ENCODE peak calls at places on chromosomes 11 and 22, in four cellular contexts. K is HCT116, H is IMR-90, T is adrenal gland. F is an unnamed sample.
A peak's percentile ranks its signal among the peaks of the same experiment; 100 is the strongest.

GRCh38 chr22:47159592-47159991 is 397.1 kb downstream of the TBC1D22A start:
- DNase-seq in K (no peak), H (no peak), T (no peak), F (no peak)

GRCh38 chr11:116891746-116892145 is 54.3 kb upstream of the APOA1 start:
- DNase-seq in K (no peak), H (no peak), T (no peak), F (no peak)

GRCh38 chr11:99932684-99933083 is 754.4 kb upstream of the ARHGAP42 start:
- DNase-seq in K (no peak), H (no peak), T (no peak), F (no peak)

GRCh38 chr22:24803064-24803542 is 2.9 kb upstream of the SGSM1 start:
- DNase-seq in K (peak; percentile 70), H (peak; percentile 12), T (peak; percentile 58), F (no peak)

GRCh38 chr22:40862013-40862412 is at the start of gene DNAJB7:
- DNase-seq in K (no peak), H (no peak), T (no peak), F (no peak)

GRCh38 chr11:9160166-9160565 is 68.8 kb upstream of the SCUBE2 start:
- DNase-seq in K (no peak), H (peak; percentile 62), T (no peak), F (no peak)

GRCh38 chr11:119447664-119448242 is 24.8 kb upstream of the THY1 start:
- DNase-seq in K (no peak), H (no peak), T (no peak), F (no peak)

GRCh38 chr11:69950120-69950519 is 128.0 kb upstream of the ANO1 start:
- DNase-seq in K (peak; percentile 58), H (peak; percentile 31), T (no peak), F (no peak)

GRCh38 chr11:73227571-73228211 is 9.6 kb downstream of the P2RY2 start:
- DNase-seq in K (peak; percentile 42), H (no peak), T (no peak), F (no peak)

GRCh38 chr11:30758012-30758411 is 171.9 kb upstream of the MPPED2 start:
- DNase-seq in K (no peak), H (peak; percentile 41), T (no peak), F (no peak)

GRCh38 chr11:125886997-125887372 is 483 bp upstream of the HYLS1 start:
- DNase-seq in K (no peak), H (no peak), T (peak; percentile 50), F (no peak)

GRCh38 chr11:129115652-129116585 is 76.2 kb downstream of the ARHGAP32 start:
- DNase-seq in K (peak; percentile 23), H (peak; percentile 78), T (no peak), F (no peak)

GRCh38 chr11:111362887-111363411 is 16.1 kb downstream of the POU2AF1 start:
- DNase-seq in K (no peak), H (no peak), T (no peak), F (no peak)

GRCh38 chr11:45847908-45848316 is 637 bp downstream of the CRY2 start:
- DNase-seq in K (no peak), H (peak; percentile 64), T (peak; percentile 70), F (peak; percentile 42)

GRCh38 chr11:12430912-12431311 is 53.5 kb downstream of the PARVA start:
- DNase-seq in K (no peak), H (peak; percentile 91), T (peak; percentile 70), F (no peak)

GRCh38 chr11:62400760-62401159 is 18.1 kb upstream of the SCGB1A1 start:
- DNase-seq in K (no peak), H (peak; percentile 74), T (peak; percentile 49), F (peak; percentile 53)

GRCh38 chr22:20807315-20807752 is 33.4 kb downstream of the SERPIND1 start:
- DNase-seq in K (peak; percentile 8), H (peak; percentile 98), T (no peak), F (no peak)

GRCh38 chr11:426851-427250 is 12.1 kb upstream of the SIGIRR start:
- DNase-seq in K (no peak), H (no peak), T (no peak), F (no peak)

GRCh38 chr11:78516281-78516680 is 58.4 kb downstream of the NARS2 start:
- DNase-seq in K (no peak), H (no peak), T (no peak), F (no peak)

GRCh38 chr22:20967697-20968201 is 694 bp downstream of the AIFM3 start:
- DNase-seq in K (no peak), H (no peak), T (no peak), F (no peak)

GRCh38 chr11:46729110-46730027 is 10.4 kb downstream of the F2 start:
- DNase-seq in K (no peak), H (peak; percentile 47), T (no peak), F (no peak)

GRCh38 chr11:33703234-33703633 is 2.6 kb upstream of the C11orf91 start:
- DNase-seq in K (no peak), H (no peak), T (no peak), F (no peak)

GRCh38 chr11:4642043-4642442 is 1.7 kb upstream of the OR51E1 start:
- DNase-seq in K (no peak), H (no peak), T (no peak), F (no peak)

GRCh38 chr11:4643084-4643483 is 698 bp upstream of the OR51E1 start:
- DNase-seq in K (no peak), H (no peak), T (peak; percentile 11), F (no peak)

GRCh38 chr11:4644233-4644632 is 451 bp downstream of the OR51E1 start:
- DNase-seq in K (no peak), H (no peak), T (no peak), F (no peak)

GRCh38 chr11:4641501-4641900 is 2.3 kb upstream of the OR51E1 start:
- DNase-seq in K (no peak), H (no peak), T (no peak), F (no peak)

GRCh38 chr11:4643682-4644081 is at the start of gene OR51E1:
- DNase-seq in K (no peak), H (no peak), T (no peak), F (no peak)
- H3K27ac ChIP-seq in K (no peak within 1 kb of the TSS), H (no peak within 1 kb of the TSS), T (no peak within 1 kb of the TSS), F (no peak within 1 kb of the TSS)

GRCh38 chr11:5597953-5598352 is 1.5 kb downstream of the TRIM6 start:
- DNase-seq in K (no peak), H (no peak), T (no peak), F (no peak)

GRCh38 chr11:5593146-5593545 is 3.3 kb upstream of the TRIM6 start:
- DNase-seq in K (no peak), H (peak; percentile 54), T (no peak), F (no peak)

GRCh38 chr11:5592615-5593014 is 3.8 kb upstream of the TRIM6 start:
- DNase-seq in K (no peak), H (no peak), T (no peak), F (no peak)

GRCh38 chr11:5600374-5600851 is 4.0 kb downstream of the TRIM6 start:
- DNase-seq in K (peak; percentile 81), H (peak; percentile 90), T (peak; percentile 78), F (no peak)

DNA sequence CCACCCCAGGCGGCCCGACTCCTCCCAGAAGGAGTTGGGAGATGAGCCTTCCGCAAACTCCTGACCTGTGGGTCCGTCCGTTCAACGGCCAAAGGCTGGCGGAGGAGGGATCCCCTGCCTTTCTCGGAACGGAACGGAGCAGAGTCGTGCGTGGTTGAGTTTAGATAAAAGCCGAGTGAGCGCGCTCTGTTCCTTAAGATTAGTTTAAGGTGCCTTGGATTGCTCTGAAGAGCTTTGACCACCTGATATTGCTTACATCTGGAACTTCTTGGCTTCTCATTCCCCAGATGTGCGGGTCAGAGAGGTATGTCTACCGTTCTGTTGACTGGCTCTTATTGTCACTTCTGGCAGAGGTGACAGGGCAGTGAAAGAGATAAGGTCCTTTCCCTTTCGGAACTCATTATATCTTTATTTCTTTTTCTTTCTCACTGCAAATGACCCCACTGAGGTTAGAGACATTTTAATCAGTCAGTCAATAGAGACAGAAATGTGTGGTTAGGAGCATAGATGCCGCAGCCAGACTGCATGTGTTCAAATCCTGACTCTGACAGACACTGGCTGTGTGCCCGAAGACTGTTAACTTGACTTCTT is at the start of gene TRIM6:
- DNase-seq in K (no peak), H (peak; percentile 35), T (peak; percentile 63), F (no peak)
- H3K27ac ChIP-seq in K (peak within 1 kb of the TSS; percentile 47), H (peak within 1 kb of the TSS; percentile 31), T (peak within 1 kb of the TSS; percentile 49), F (no peak within 1 kb of the TSS)

DNA sequence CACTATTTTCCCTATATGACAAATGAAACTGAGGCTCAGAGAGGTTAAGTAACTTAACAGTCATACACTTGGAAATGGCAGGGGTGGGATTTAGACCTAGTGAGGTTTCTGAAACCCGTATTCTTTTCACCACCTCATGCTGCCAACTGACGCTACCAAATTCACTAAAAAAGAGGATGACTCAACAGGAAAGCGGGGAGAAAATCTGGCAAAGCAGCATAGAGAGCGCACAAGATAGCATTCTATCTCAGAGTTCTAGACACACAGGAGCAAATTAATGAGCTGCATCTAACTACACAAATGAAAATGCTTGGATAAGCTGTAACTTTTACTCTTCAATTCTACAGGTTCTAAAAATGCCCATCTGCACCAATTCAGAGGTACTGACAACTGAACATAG is 136.4 kb downstream of the RBFOX2 start:
- DNase-seq in K (no peak), H (peak; percentile 75), T (peak; percentile 39), F (no peak)
- H3K27ac ChIP-seq in K (no peak overlapping the region), H (no peak overlapping the region), T (no peak overlapping the region), F (no peak overlapping the region)

GRCh38 chr11:26143553-26144308 is 188.2 kb upstream of the ANO3 start:
- DNase-seq in K (no peak), H (peak; percentile 9), T (no peak), F (no peak)
- H3K27ac ChIP-seq in K (no peak overlapping the region), H (peak overlapping the region; percentile 21), T (no peak overlapping the region), F (no peak overlapping the region)

GRCh38 chr22:29871684-29872083 is 11.3 kb upstream of the MTMR3 start:
- DNase-seq in K (no peak), H (no peak), T (peak; percentile 68), F (no peak)

GRCh38 chr22:29870574-29870973 is 12.4 kb upstream of the MTMR3 start:
- DNase-seq in K (no peak), H (no peak), T (no peak), F (no peak)

GRCh38 chr22:29872989-29873388 is 10.0 kb upstream of the MTMR3 start:
- DNase-seq in K (no peak), H (no peak), T (no peak), F (no peak)

GRCh38 chr22:29873943-29874342 is 9.0 kb upstream of the MTMR3 start:
- DNase-seq in K (no peak), H (no peak), T (no peak), F (no peak)

GRCh38 chr22:29872145-29872893 is 10.7 kb upstream of the MTMR3 start:
- DNase-seq in K (no peak), H (no peak), T (no peak), F (no peak)
- H3K27ac ChIP-seq in K (no peak overlapping the region), H (no peak overlapping the region), T (peak overlapping the region; percentile 40), F (no peak overlapping the region)

DNA sequence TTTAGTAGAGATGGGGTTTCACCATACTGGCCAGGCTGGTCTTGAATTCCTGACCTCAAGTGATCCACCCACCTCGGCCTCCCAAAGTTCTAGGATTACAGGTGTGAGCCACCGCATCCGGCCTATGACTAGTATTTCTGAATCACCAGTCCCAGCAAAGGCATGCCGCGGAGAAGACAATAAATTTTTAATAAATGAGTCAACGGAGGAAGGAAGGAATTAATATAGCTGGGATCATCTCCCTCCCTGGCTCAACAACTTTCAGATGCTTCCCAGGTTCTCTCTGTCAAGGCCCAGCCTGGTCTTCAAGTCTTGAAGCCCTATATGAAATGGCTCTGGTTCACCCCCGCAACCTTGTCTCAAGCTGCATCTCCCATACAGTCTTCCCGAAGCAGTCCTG is 45.7 kb downstream of the CYTH4 start:
- DNase-seq in K (peak; percentile 96), H (peak; percentile 93), T (no peak), F (no peak)
- H3K27ac ChIP-seq in K (peak overlapping the region; percentile 100), H (peak overlapping the region; percentile 85), T (no peak overlapping the region), F (no peak overlapping the region)